ENCODE peak calls at places on chromosomes 12 and 14, in seven cellular contexts. One of them, this sample, is unnamed.

GRCh38 chr12:12439636-12440035 is 82.8 kb downstream of the BORCS5 start:
- DNase-seq in neural progenitor cell: no peak
- DNase-seq in IMR-90: peak; percentile 91
- DNase-seq in cardiac fibroblast: peak; percentile 96
- DNase-seq in left lung: no peak
- DNase-seq in endothelial cell: no peak
- DNase-seq in AG09309: no peak
- DNase-seq in this sample: peak; percentile 33

GRCh38 chr14:39351708-39352107 is 80.5 kb downstream of the FBXO33 start:
- DNase-seq in neural progenitor cell: no peak
- DNase-seq in IMR-90: peak; percentile 41
- DNase-seq in cardiac fibroblast: peak; percentile 85
- DNase-seq in left lung: no peak
- DNase-seq in endothelial cell: no peak
- DNase-seq in AG09309: no peak
- DNase-seq in this sample: no peak

GRCh38 chr14:67555518-67556090 is 22.5 kb downstream of the PLEKHH1 start:
- DNase-seq in neural progenitor cell: no peak
- DNase-seq in IMR-90: no peak
- DNase-seq in cardiac fibroblast: no peak
- DNase-seq in left lung: no peak
- DNase-seq in endothelial cell: no peak
- DNase-seq in AG09309: no peak
- DNase-seq in this sample: no peak

GRCh38 chr14:51929920-51930682 is 59.2 kb upstream of the RTRAF start:
- DNase-seq in neural progenitor cell: no peak
- DNase-seq in IMR-90: peak; percentile 14
- DNase-seq in cardiac fibroblast: peak; percentile 41
- DNase-seq in left lung: no peak
- DNase-seq in endothelial cell: no peak
- DNase-seq in AG09309: no peak
- DNase-seq in this sample: no peak

GRCh38 chr14:28652782-28653181 is 113.8 kb upstream of the FOXG1 start:
- DNase-seq in neural progenitor cell: no peak
- DNase-seq in IMR-90: peak; percentile 20
- DNase-seq in cardiac fibroblast: peak; percentile 70
- DNase-seq in left lung: no peak
- DNase-seq in endothelial cell: no peak
- DNase-seq in AG09309: no peak
- DNase-seq in this sample: peak; percentile 7

GRCh38 chr14:61720302-61720677 is 25.0 kb downstream of the HIF1A start:
- DNase-seq in neural progenitor cell: no peak
- DNase-seq in IMR-90: no peak
- DNase-seq in cardiac fibroblast: peak; percentile 72
- DNase-seq in left lung: no peak
- DNase-seq in endothelial cell: no peak
- DNase-seq in AG09309: peak; percentile 45
- DNase-seq in this sample: no peak

GRCh38 chr14:99807413-99808132 is 14.4 kb downstream of the EML1 start:
- DNase-seq in neural progenitor cell: peak; percentile 48
- DNase-seq in IMR-90: no peak
- DNase-seq in cardiac fibroblast: peak; percentile 37
- DNase-seq in left lung: no peak
- DNase-seq in endothelial cell: peak; percentile 18
- DNase-seq in AG09309: peak; percentile 80
- DNase-seq in this sample: peak; percentile 70

GRCh38 chr14:35046048-35046750 is at the start of gene FAM177A1:
- DNase-seq in neural progenitor cell: peak; percentile 98
- DNase-seq in IMR-90: peak; percentile 94
- DNase-seq in cardiac fibroblast: peak; percentile 97
- DNase-seq in left lung: peak; percentile 100
- DNase-seq in endothelial cell: peak; percentile 89
- DNase-seq in AG09309: peak; percentile 72
- DNase-seq in this sample: peak; percentile 96

GRCh38 chr12:51531284-51531981 is 59.6 kb upstream of the SCN8A start:
- DNase-seq in neural progenitor cell: no peak
- DNase-seq in IMR-90: no peak
- DNase-seq in cardiac fibroblast: no peak
- DNase-seq in left lung: no peak
- DNase-seq in endothelial cell: no peak
- DNase-seq in AG09309: no peak
- DNase-seq in this sample: no peak

GRCh38 chr14:99430491-99430890 is 50.2 kb downstream of the SETD3 start:
- DNase-seq in neural progenitor cell: peak; percentile 43
- DNase-seq in IMR-90: no peak
- DNase-seq in cardiac fibroblast: peak; percentile 11
- DNase-seq in left lung: no peak
- DNase-seq in endothelial cell: peak; percentile 56
- DNase-seq in AG09309: no peak
- DNase-seq in this sample: no peak

GRCh38 chr12:109771746-109772621 is 58.4 kb downstream of the FAM222A start:
- DNase-seq in neural progenitor cell: no peak
- DNase-seq in IMR-90: no peak
- DNase-seq in cardiac fibroblast: no peak
- DNase-seq in left lung: no peak
- DNase-seq in endothelial cell: no peak
- DNase-seq in AG09309: no peak
- DNase-seq in this sample: no peak

GRCh38 chr12:46471404-46471803 is 98.8 kb upstream of the SLC38A2 start:
- DNase-seq in neural progenitor cell: no peak
- DNase-seq in IMR-90: no peak
- DNase-seq in cardiac fibroblast: no peak
- DNase-seq in left lung: no peak
- DNase-seq in endothelial cell: no peak
- DNase-seq in AG09309: no peak
- DNase-seq in this sample: no peak

GRCh38 chr12:16604853-16605252 is 1.1 kb downstream of the LMO3 start:
- DNase-seq in neural progenitor cell: peak; percentile 50
- DNase-seq in IMR-90: no peak
- DNase-seq in cardiac fibroblast: no peak
- DNase-seq in left lung: peak; percentile 59
- DNase-seq in endothelial cell: no peak
- DNase-seq in AG09309: no peak
- DNase-seq in this sample: no peak

GRCh38 chr12:112005419-112006395 is 7.3 kb downstream of the TMEM116 start:
- DNase-seq in neural progenitor cell: peak; percentile 35
- DNase-seq in IMR-90: peak; percentile 46
- DNase-seq in cardiac fibroblast: no peak
- DNase-seq in left lung: no peak
- DNase-seq in endothelial cell: no peak
- DNase-seq in AG09309: no peak
- DNase-seq in this sample: no peak

GRCh38 chr12:52446346-52447045 is 5.5 kb downstream of the KRT6B start:
- DNase-seq in neural progenitor cell: no peak
- DNase-seq in IMR-90: no peak
- DNase-seq in cardiac fibroblast: no peak
- DNase-seq in left lung: no peak
- DNase-seq in endothelial cell: no peak
- DNase-seq in AG09309: no peak
- DNase-seq in this sample: no peak

GRCh38 chr14:61678966-61679365 is 16.3 kb upstream of the HIF1A start:
- DNase-seq in neural progenitor cell: peak; percentile 86
- DNase-seq in IMR-90: no peak
- DNase-seq in cardiac fibroblast: no peak
- DNase-seq in left lung: no peak
- DNase-seq in endothelial cell: no peak
- DNase-seq in AG09309: no peak
- DNase-seq in this sample: peak; percentile 64

GRCh38 chr14:101844752-101845151 is 83.2 kb downstream of the PPP2R5C start:
- DNase-seq in neural progenitor cell: no peak
- DNase-seq in IMR-90: no peak
- DNase-seq in cardiac fibroblast: no peak
- DNase-seq in left lung: no peak
- DNase-seq in endothelial cell: no peak
- DNase-seq in AG09309: no peak
- DNase-seq in this sample: no peak

GRCh38 chr14:58243790-58244555 is 670 bp upstream of the PSMA3 start:
- DNase-seq in neural progenitor cell: peak; percentile 12
- DNase-seq in IMR-90: no peak
- DNase-seq in cardiac fibroblast: peak; percentile 57
- DNase-seq in left lung: no peak
- DNase-seq in endothelial cell: no peak
- DNase-seq in AG09309: no peak
- DNase-seq in this sample: no peak

GRCh38 chr12:91685917-91686316 is 459.7 kb downstream of the BTG1 start:
- DNase-seq in neural progenitor cell: no peak
- DNase-seq in IMR-90: peak; percentile 11
- DNase-seq in cardiac fibroblast: peak; percentile 86
- DNase-seq in left lung: no peak
- DNase-seq in endothelial cell: no peak
- DNase-seq in AG09309: peak; percentile 21
- DNase-seq in this sample: peak; percentile 28

GRCh38 chr12:102956738-102957338 is 636 bp upstream of the ASCL1 start:
- DNase-seq in neural progenitor cell: no peak
- DNase-seq in IMR-90: no peak
- DNase-seq in cardiac fibroblast: no peak
- DNase-seq in left lung: no peak
- DNase-seq in endothelial cell: no peak
- DNase-seq in AG09309: no peak
- DNase-seq in this sample: no peak

GRCh38 chr14:72745991-72746980 is 147.6 kb downstream of the DPF3 start:
- DNase-seq in neural progenitor cell: no peak
- DNase-seq in IMR-90: peak; percentile 84
- DNase-seq in cardiac fibroblast: peak; percentile 92
- DNase-seq in left lung: no peak
- DNase-seq in endothelial cell: no peak
- DNase-seq in AG09309: peak; percentile 60
- DNase-seq in this sample: peak; percentile 89

GRCh38 chr12:53743277-53744129 is 8.3 kb downstream of the CISTR start:
- DNase-seq in neural progenitor cell: peak; percentile 84
- DNase-seq in IMR-90: peak; percentile 48
- DNase-seq in cardiac fibroblast: peak; percentile 66
- DNase-seq in left lung: no peak
- DNase-seq in endothelial cell: peak; percentile 70
- DNase-seq in AG09309: no peak
- DNase-seq in this sample: peak; percentile 46

GRCh38 chr14:77529213-77529612 is 30.6 kb upstream of the ISM2 start:
- DNase-seq in neural progenitor cell: no peak
- DNase-seq in IMR-90: peak; percentile 74
- DNase-seq in cardiac fibroblast: no peak
- DNase-seq in left lung: no peak
- DNase-seq in endothelial cell: no peak
- DNase-seq in AG09309: no peak
- DNase-seq in this sample: no peak

GRCh38 chr12:107242189-107242588 is 148.8 kb upstream of the CRY1 start:
- DNase-seq in neural progenitor cell: no peak
- DNase-seq in IMR-90: peak; percentile 20
- DNase-seq in cardiac fibroblast: no peak
- DNase-seq in left lung: no peak
- DNase-seq in endothelial cell: no peak
- DNase-seq in AG09309: no peak
- DNase-seq in this sample: no peak

GRCh38 chr12:13100610-13100881 is 2.9 kb downstream of the GSG1 start:
- DNase-seq in neural progenitor cell: no peak
- DNase-seq in IMR-90: no peak
- DNase-seq in cardiac fibroblast: no peak
- DNase-seq in left lung: no peak
- DNase-seq in endothelial cell: no peak
- DNase-seq in AG09309: no peak
- DNase-seq in this sample: no peak

GRCh38 chr14:71372411-71372838 is 465.2 kb downstream of the PCNX1 start:
- DNase-seq in neural progenitor cell: no peak
- DNase-seq in IMR-90: peak; percentile 88
- DNase-seq in cardiac fibroblast: peak; percentile 93
- DNase-seq in left lung: no peak
- DNase-seq in endothelial cell: no peak
- DNase-seq in AG09309: peak; percentile 68
- DNase-seq in this sample: peak; percentile 82

GRCh38 chr12:1630081-1630826 is 1.2 kb downstream of the WNT5B start:
- DNase-seq in neural progenitor cell: peak; percentile 69
- DNase-seq in IMR-90: no peak
- DNase-seq in cardiac fibroblast: peak; percentile 39
- DNase-seq in left lung: peak; percentile 84
- DNase-seq in endothelial cell: peak; percentile 37
- DNase-seq in AG09309: no peak
- DNase-seq in this sample: peak; percentile 56
- TF ChIP-seq CTCF in neural progenitor cell: peak; percentile 24
- TF ChIP-seq CTCF in IMR-90: no peak
- TF ChIP-seq CTCF in cardiac fibroblast: no peak
- TF ChIP-seq CTCF in left lung: no peak
- TF ChIP-seq CTCF in endothelial cell: no peak
- TF ChIP-seq CTCF in AG09309: no peak
- TF ChIP-seq CTCF in this sample: peak; percentile 18

GRCh38 chr14:64215274-64215673 is 78.9 kb downstream of the ESR2 start:
- DNase-seq in neural progenitor cell: no peak
- DNase-seq in IMR-90: no peak
- DNase-seq in cardiac fibroblast: no peak
- DNase-seq in left lung: no peak
- DNase-seq in endothelial cell: no peak
- DNase-seq in AG09309: no peak
- DNase-seq in this sample: no peak
- TF ChIP-seq CTCF in neural progenitor cell: no peak
- TF ChIP-seq CTCF in IMR-90: no peak
- TF ChIP-seq CTCF in cardiac fibroblast: no peak
- TF ChIP-seq CTCF in left lung: no peak
- TF ChIP-seq CTCF in endothelial cell: no peak
- TF ChIP-seq CTCF in AG09309: no peak
- TF ChIP-seq CTCF in this sample: no peak

GRCh38 chr12:19641235-19642080 is 202.2 kb downstream of the AEBP2 start:
- DNase-seq in neural progenitor cell: no peak
- DNase-seq in IMR-90: no peak
- DNase-seq in cardiac fibroblast: no peak
- DNase-seq in left lung: no peak
- DNase-seq in endothelial cell: no peak
- DNase-seq in AG09309: no peak
- DNase-seq in this sample: peak; percentile 13

GRCh38 chr12:19643635-19644034 is 204.3 kb downstream of the AEBP2 start:
- DNase-seq in neural progenitor cell: peak; percentile 87
- DNase-seq in IMR-90: peak; percentile 68
- DNase-seq in cardiac fibroblast: peak; percentile 73
- DNase-seq in left lung: no peak
- DNase-seq in endothelial cell: peak; percentile 12
- DNase-seq in AG09309: peak; percentile 37
- DNase-seq in this sample: peak; percentile 58

GRCh38 chr12:19642305-19642704 is 203.0 kb downstream of the AEBP2 start:
- DNase-seq in neural progenitor cell: no peak
- DNase-seq in IMR-90: no peak
- DNase-seq in cardiac fibroblast: no peak
- DNase-seq in left lung: no peak
- DNase-seq in endothelial cell: no peak
- DNase-seq in AG09309: no peak
- DNase-seq in this sample: no peak

DNA sequence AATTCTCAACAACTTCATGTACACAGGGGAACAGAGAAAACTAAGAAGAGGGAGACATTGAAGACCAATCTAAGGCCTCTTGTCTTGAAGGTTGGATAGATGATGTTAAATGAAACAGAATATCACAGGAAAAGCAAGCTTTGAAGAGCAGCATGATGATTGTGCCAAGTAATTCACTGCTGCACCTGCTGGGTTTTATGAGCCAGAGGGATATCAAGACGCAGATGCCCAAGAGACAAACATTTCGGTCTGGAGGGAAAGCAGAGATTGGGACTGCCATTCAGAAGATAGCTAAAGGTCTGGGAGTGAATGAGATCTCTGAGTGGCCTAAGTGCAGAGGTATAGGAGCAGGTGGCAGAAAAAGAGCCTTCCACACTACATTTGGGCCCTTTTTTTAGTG is 200.5 kb downstream of the AEBP2 start:
- DNase-seq in neural progenitor cell: no peak
- DNase-seq in IMR-90: no peak
- DNase-seq in cardiac fibroblast: no peak
- DNase-seq in left lung: no peak
- DNase-seq in endothelial cell: no peak
- DNase-seq in AG09309: no peak
- DNase-seq in this sample: no peak
- TF ChIP-seq CTCF in neural progenitor cell: no peak
- TF ChIP-seq CTCF in IMR-90: no peak
- TF ChIP-seq CTCF in cardiac fibroblast: no peak
- TF ChIP-seq CTCF in left lung: no peak
- TF ChIP-seq CTCF in endothelial cell: no peak
- TF ChIP-seq CTCF in AG09309: no peak
- TF ChIP-seq CTCF in this sample: no peak

GRCh38 chr12:62754706-62755105 is 180.2 kb downstream of the PPM1H start:
- DNase-seq in neural progenitor cell: no peak
- DNase-seq in IMR-90: no peak
- DNase-seq in cardiac fibroblast: no peak
- DNase-seq in left lung: no peak
- DNase-seq in endothelial cell: no peak
- DNase-seq in AG09309: no peak
- DNase-seq in this sample: no peak
- TF ChIP-seq CTCF in neural progenitor cell: no peak
- TF ChIP-seq CTCF in IMR-90: no peak
- TF ChIP-seq CTCF in cardiac fibroblast: no peak
- TF ChIP-seq CTCF in left lung: no peak
- TF ChIP-seq CTCF in endothelial cell: no peak
- TF ChIP-seq CTCF in AG09309: no peak
- TF ChIP-seq CTCF in this sample: no peak

This sample was measured in AG10803.